ENCODE peak calls at places on chromosomes 7 and 10, in four cellular contexts. One of them, this sample, is unnamed.

GRCh38 chr7:109136893-109137292 is 567.2 kb downstream of the DNAJB9 start:
- DNase-seq in left ventricle myocardium inferior: no peak
- DNase-seq in neural progenitor cell: no peak
- DNase-seq in A549: no peak
- DNase-seq in this sample: no peak

GRCh38 chr10:29731760-29732159 is 97.0 kb upstream of the SVIL start:
- DNase-seq in left ventricle myocardium inferior: no peak
- DNase-seq in neural progenitor cell: peak
- DNase-seq in A549: no peak
- DNase-seq in this sample: no peak

GRCh38 chr7:111919690-111920179 is 286.5 kb downstream of the DOCK4 start:
- DNase-seq in left ventricle myocardium inferior: no peak
- DNase-seq in neural progenitor cell: no peak
- DNase-seq in A549: no peak
- DNase-seq in this sample: no peak

GRCh38 chr7:45890902-45891461 is 2.7 kb downstream of the IGFBP1 start:
- DNase-seq in left ventricle myocardium inferior: no peak
- DNase-seq in neural progenitor cell: peak
- DNase-seq in A549: no peak
- DNase-seq in this sample: no peak

GRCh38 chr10:82497451-82497850 is 622.5 kb downstream of the NRG3 start:
- DNase-seq in left ventricle myocardium inferior: no peak
- DNase-seq in neural progenitor cell: no peak
- DNase-seq in A549: no peak
- DNase-seq in this sample: no peak

GRCh38 chr10:129971381-129972144 is 7.5 kb upstream of the EBF3 start:
- DNase-seq in left ventricle myocardium inferior: peak
- DNase-seq in neural progenitor cell: peak
- DNase-seq in A549: peak
- DNase-seq in this sample: no peak

GRCh38 chr10:29806350-29806788 is 171.6 kb upstream of the SVIL start:
- DNase-seq in left ventricle myocardium inferior: no peak
- DNase-seq in neural progenitor cell: no peak
- DNase-seq in A549: no peak
- DNase-seq in this sample: no peak

GRCh38 chr7:99355098-99355497 is 19.4 kb upstream of the ARPC1B start:
- DNase-seq in left ventricle myocardium inferior: no peak
- DNase-seq in neural progenitor cell: no peak
- DNase-seq in A549: no peak
- DNase-seq in this sample: no peak

GRCh38 chr10:124253006-124253405 is 159.6 kb upstream of the CHST15 start:
- DNase-seq in left ventricle myocardium inferior: no peak
- DNase-seq in neural progenitor cell: no peak
- DNase-seq in A549: no peak
- DNase-seq in this sample: no peak

GRCh38 chr7:51190950-51191349 is 125.7 kb downstream of the COBL start:
- DNase-seq in left ventricle myocardium inferior: no peak
- DNase-seq in neural progenitor cell: no peak
- DNase-seq in A549: no peak
- DNase-seq in this sample: no peak

GRCh38 chr10:128725531-128725930 is 599.3 kb upstream of the MKI67 start:
- DNase-seq in left ventricle myocardium inferior: no peak
- DNase-seq in neural progenitor cell: no peak
- DNase-seq in A549: no peak
- DNase-seq in this sample: no peak

GRCh38 chr7:41694490-41694889 is 8.4 kb downstream of the INHBA start:
- DNase-seq in left ventricle myocardium inferior: no peak
- DNase-seq in neural progenitor cell: no peak
- DNase-seq in A549: no peak
- DNase-seq in this sample: no peak

GRCh38 chr7:98225913-98226614 is 14.8 kb downstream of the BHLHA15 start:
- DNase-seq in left ventricle myocardium inferior: no peak
- DNase-seq in neural progenitor cell: no peak
- DNase-seq in A549: no peak
- DNase-seq in this sample: no peak

GRCh38 chr7:142603870-142604448 is 145.3 kb upstream of the PRSS1 start:
- DNase-seq in left ventricle myocardium inferior: no peak
- DNase-seq in neural progenitor cell: peak
- DNase-seq in A549: peak
- DNase-seq in this sample: no peak

GRCh38 chr7:112503361-112504023 is 22.7 kb downstream of the LSMEM1 start:
- DNase-seq in left ventricle myocardium inferior: no peak
- DNase-seq in neural progenitor cell: no peak
- DNase-seq in A549: no peak
- DNase-seq in this sample: no peak

GRCh38 chr7:155665957-155666287 is 21.5 kb downstream of the RBM33 start:
- DNase-seq in left ventricle myocardium inferior: no peak
- DNase-seq in neural progenitor cell: no peak
- DNase-seq in A549: peak
- DNase-seq in this sample: no peak

GRCh38 chr7:27810186-27810585 is 70.2 kb downstream of the TAX1BP1 start:
- DNase-seq in left ventricle myocardium inferior: no peak
- DNase-seq in neural progenitor cell: no peak
- DNase-seq in A549: no peak
- DNase-seq in this sample: no peak

DNA sequence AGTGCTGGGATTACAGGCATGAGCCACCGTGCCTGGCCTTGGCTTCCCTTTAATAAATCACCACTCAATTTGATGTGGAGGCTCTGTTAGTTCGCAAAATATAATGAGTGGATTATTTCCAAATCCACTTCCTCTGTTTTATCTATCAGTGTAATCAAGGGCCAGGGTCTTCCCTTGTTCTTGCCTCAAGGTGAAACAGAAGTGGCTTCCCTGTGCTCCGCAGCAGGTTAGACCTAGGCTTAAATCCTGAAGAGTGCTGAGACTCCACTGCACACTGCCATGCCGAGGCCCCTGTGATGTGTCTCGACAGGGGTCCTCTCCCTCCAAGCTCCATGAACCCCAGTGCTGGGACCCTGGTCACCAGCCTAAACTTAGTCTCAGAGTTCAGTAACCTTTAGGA is 59.0 kb downstream of the MDH2 start:
- DNase-seq in left ventricle myocardium inferior: no peak
- DNase-seq in neural progenitor cell: no peak
- DNase-seq in A549: no peak
- DNase-seq in this sample: no peak
- H3K4me3 ChIP-seq in left ventricle myocardium inferior: no peak
- H3K4me3 ChIP-seq in neural progenitor cell: no peak
- H3K4me3 ChIP-seq in A549: peak
- H3K4me3 ChIP-seq in this sample: no peak

GRCh38 chr10:72226418-72227027 is 10.4 kb upstream of the ASCC1 start:
- DNase-seq in left ventricle myocardium inferior: no peak
- DNase-seq in neural progenitor cell: no peak
- DNase-seq in A549: no peak
- DNase-seq in this sample: no peak
- H3K27ac ChIP-seq in left ventricle myocardium inferior: peak
- H3K27ac ChIP-seq in neural progenitor cell: no peak
- H3K27ac ChIP-seq in A549: peak
- H3K27ac ChIP-seq in this sample: no peak

GRCh38 chr10:91335147-91335546 is 75.0 kb upstream of the HECTD2 start:
- DNase-seq in left ventricle myocardium inferior: no peak
- DNase-seq in neural progenitor cell: no peak
- DNase-seq in A549: no peak
- DNase-seq in this sample: no peak
- TF ChIP-seq CTCF in left ventricle myocardium inferior: no peak
- TF ChIP-seq CTCF in neural progenitor cell: peak
- TF ChIP-seq CTCF in A549: no peak
- TF ChIP-seq CTCF in this sample: no peak

GRCh38 chr10:14665304-14665703 is 109.4 kb downstream of the FAM107B start:
- DNase-seq in left ventricle myocardium inferior: no peak
- DNase-seq in neural progenitor cell: no peak
- DNase-seq in A549: no peak
- DNase-seq in this sample: no peak

GRCh38 chr10:14664345-14664744 is 110.4 kb downstream of the FAM107B start:
- DNase-seq in left ventricle myocardium inferior: no peak
- DNase-seq in neural progenitor cell: no peak
- DNase-seq in A549: no peak
- DNase-seq in this sample: no peak

GRCh38 chr10:14667270-14667669 is 107.4 kb downstream of the FAM107B start:
- DNase-seq in left ventricle myocardium inferior: no peak
- DNase-seq in neural progenitor cell: no peak
- DNase-seq in A549: no peak
- DNase-seq in this sample: no peak

GRCh38 chr10:14667748-14668147 is 106.9 kb downstream of the FAM107B start:
- DNase-seq in left ventricle myocardium inferior: no peak
- DNase-seq in neural progenitor cell: no peak
- DNase-seq in A549: no peak
- DNase-seq in this sample: no peak

DNA sequence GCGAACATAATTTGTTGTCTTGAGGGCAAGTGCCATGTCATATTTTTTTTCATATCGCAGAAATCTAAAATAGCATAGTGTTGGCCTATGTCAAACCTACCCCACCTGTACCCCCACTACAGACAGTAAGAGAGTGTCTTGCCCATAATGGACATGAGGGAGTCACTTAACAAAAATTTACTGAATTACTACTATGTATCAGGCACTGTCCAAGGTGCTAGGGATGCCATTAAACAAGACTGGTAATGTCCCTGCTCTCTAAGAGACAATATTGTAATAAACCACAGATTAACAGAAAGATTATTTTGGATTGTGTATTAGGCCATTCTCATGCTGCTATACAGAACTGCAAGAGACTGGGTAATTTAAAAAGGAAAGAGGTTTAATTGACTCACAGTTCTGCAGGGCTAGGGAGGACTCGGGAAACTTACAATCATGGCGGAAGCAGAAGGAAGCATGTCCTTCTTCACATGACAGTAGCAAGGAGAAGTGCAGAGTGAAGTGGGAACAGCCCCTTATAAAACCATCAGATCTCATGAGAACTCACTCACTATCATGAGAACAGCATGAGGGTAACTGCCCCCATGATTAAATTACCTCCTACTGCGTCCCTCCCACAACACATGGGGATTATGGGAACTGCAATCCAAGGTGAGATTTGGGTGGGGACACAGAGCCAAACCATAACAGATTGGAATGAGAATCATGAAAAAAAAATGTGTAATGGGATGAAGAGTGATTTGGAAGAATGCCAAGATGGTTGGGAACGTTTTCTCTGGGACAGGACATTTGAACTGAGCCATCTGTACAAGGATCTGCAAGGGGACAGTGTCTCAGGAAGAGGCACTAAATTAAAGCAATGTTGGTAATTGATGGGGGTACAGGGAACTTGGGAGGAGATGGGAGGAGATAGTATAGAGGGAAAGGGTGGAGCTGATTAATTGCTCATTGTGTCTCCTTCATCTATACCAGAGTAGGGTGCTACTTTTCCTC is 108.5 kb downstream of the FAM107B start:
- DNase-seq in left ventricle myocardium inferior: no peak
- DNase-seq in neural progenitor cell: no peak
- DNase-seq in A549: no peak
- DNase-seq in this sample: no peak
- H3K4me3 ChIP-seq in left ventricle myocardium inferior: no peak
- H3K4me3 ChIP-seq in neural progenitor cell: no peak
- H3K4me3 ChIP-seq in A549: no peak
- H3K4me3 ChIP-seq in this sample: no peak

GRCh38 chr10:94005050-94005449 is 11.3 kb downstream of the PLCE1 start:
- DNase-seq in left ventricle myocardium inferior: no peak
- DNase-seq in neural progenitor cell: no peak
- DNase-seq in A549: no peak
- DNase-seq in this sample: no peak
- H3K27ac ChIP-seq in left ventricle myocardium inferior: no peak
- H3K27ac ChIP-seq in neural progenitor cell: no peak
- H3K27ac ChIP-seq in A549: no peak
- H3K27ac ChIP-seq in this sample: no peak

GRCh38 chr7:133001727-133002126 is 80.2 kb downstream of the CHCHD3 start:
- DNase-seq in left ventricle myocardium inferior: no peak
- DNase-seq in neural progenitor cell: no peak
- DNase-seq in A549: no peak
- DNase-seq in this sample: no peak

GRCh38 chr7:132996581-132997242 is 85.2 kb downstream of the CHCHD3 start:
- DNase-seq in left ventricle myocardium inferior: no peak
- DNase-seq in neural progenitor cell: peak
- DNase-seq in A549: no peak
- DNase-seq in this sample: no peak

GRCh38 chr7:132999845-133000244 is 82.0 kb downstream of the CHCHD3 start:
- DNase-seq in left ventricle myocardium inferior: no peak
- DNase-seq in neural progenitor cell: no peak
- DNase-seq in A549: no peak
- DNase-seq in this sample: no peak

GRCh38 chr7:132997505-132997904 is 84.4 kb downstream of the CHCHD3 start:
- DNase-seq in left ventricle myocardium inferior: no peak
- DNase-seq in neural progenitor cell: no peak
- DNase-seq in A549: no peak
- DNase-seq in this sample: no peak

DNA sequence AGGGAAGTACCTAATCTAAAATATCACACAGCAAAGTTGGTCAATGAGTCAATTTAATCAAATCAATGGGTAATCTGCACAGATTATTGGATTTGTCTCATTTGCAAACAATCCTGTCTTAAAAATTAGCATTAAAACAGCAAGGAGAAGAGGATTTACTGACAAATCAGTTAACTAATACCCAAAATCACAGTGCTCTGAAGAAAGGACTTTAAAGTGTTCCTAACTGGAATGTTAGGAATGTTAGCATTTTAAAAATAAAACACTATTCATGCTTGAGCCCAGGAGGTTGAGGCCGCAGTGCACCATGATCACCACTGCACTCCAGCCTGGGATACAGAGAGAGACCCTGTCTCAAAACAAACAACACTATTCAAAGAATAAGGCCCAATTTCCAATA is 83.1 kb downstream of the CHCHD3 start:
- DNase-seq in left ventricle myocardium inferior: no peak
- DNase-seq in neural progenitor cell: peak
- DNase-seq in A549: no peak
- DNase-seq in this sample: no peak
- TF ChIP-seq CTCF in left ventricle myocardium inferior: no peak
- TF ChIP-seq CTCF in neural progenitor cell: no peak
- TF ChIP-seq CTCF in A549: no peak
- TF ChIP-seq CTCF in this sample: no peak

GRCh38 chr10:34762156-34762555 is 52.9 kb downstream of the PARD3 start:
- DNase-seq in left ventricle myocardium inferior: no peak
- DNase-seq in neural progenitor cell: no peak
- DNase-seq in A549: no peak
- DNase-seq in this sample: no peak

GRCh38 chr10:34762603-34763299 is 52.3 kb downstream of the PARD3 start:
- DNase-seq in left ventricle myocardium inferior: no peak
- DNase-seq in neural progenitor cell: no peak
- DNase-seq in A549: no peak
- DNase-seq in this sample: no peak

GRCh38 chr10:34766256-34766580 is 48.9 kb downstream of the PARD3 start:
- DNase-seq in left ventricle myocardium inferior: no peak
- DNase-seq in neural progenitor cell: no peak
- DNase-seq in A549: no peak
- DNase-seq in this sample: no peak

GRCh38 chr10:34766811-34767516 is 48.1 kb downstream of the PARD3 start:
- DNase-seq in left ventricle myocardium inferior: no peak
- DNase-seq in neural progenitor cell: peak
- DNase-seq in A549: no peak
- DNase-seq in this sample: no peak

GRCh38 chr10:34764347-34764991 is 50.6 kb downstream of the PARD3 start:
- DNase-seq in left ventricle myocardium inferior: no peak
- DNase-seq in neural progenitor cell: no peak
- DNase-seq in A549: no peak
- DNase-seq in this sample: no peak
- H3K4me3 ChIP-seq in left ventricle myocardium inferior: no peak
- H3K4me3 ChIP-seq in neural progenitor cell: no peak
- H3K4me3 ChIP-seq in A549: no peak
- H3K4me3 ChIP-seq in this sample: no peak

This sample was measured in dorsolateral prefrontal cortex.